ENCODE peak calls at places on chromosomes 16 and 17, in four cellular contexts. One of them, this sample, is unnamed.

GRCh38 chr17:79984045-79984840 is 51.4 kb downstream of the TBC1D16 start:
- DNase-seq in K562: no peak
- DNase-seq in H1: no peak
- DNase-seq in GM12878: no peak
- DNase-seq in this sample: no peak

GRCh38 chr16:35431829-35432663 is 1972.6 kb downstream of the TP53TG3F start:
- DNase-seq in K562: peak
- DNase-seq in H1: peak
- DNase-seq in GM12878: no peak
- DNase-seq in this sample: peak

GRCh38 chr17:20890338-20890737 is 152.5 kb downstream of the USP22 start:
- DNase-seq in K562: no peak
- DNase-seq in H1: no peak
- DNase-seq in GM12878: no peak
- DNase-seq in this sample: no peak

GRCh38 chr16:82924075-82924854 is 297.5 kb downstream of the CDH13 start:
- DNase-seq in K562: no peak
- DNase-seq in H1: no peak
- DNase-seq in GM12878: no peak
- DNase-seq in this sample: no peak

GRCh38 chr17:28811594-28812135 is 30.9 kb downstream of the FAM222B start:
- DNase-seq in K562: peak
- DNase-seq in H1: no peak
- DNase-seq in GM12878: no peak
- DNase-seq in this sample: peak

GRCh38 chr16:68374961-68375660 is 64.3 kb downstream of the PRMT7 start:
- DNase-seq in K562: no peak
- DNase-seq in H1: no peak
- DNase-seq in GM12878: no peak
- DNase-seq in this sample: no peak

GRCh38 chr16:73563709-73564108 is 515.8 kb upstream of the ZFHX3 start:
- DNase-seq in K562: no peak
- DNase-seq in H1: no peak
- DNase-seq in GM12878: no peak
- DNase-seq in this sample: no peak

GRCh38 chr17:1227917-1228751 is 42.1 kb upstream of the BHLHA9 start:
- DNase-seq in K562: no peak
- DNase-seq in H1: peak
- DNase-seq in GM12878: peak
- DNase-seq in this sample: no peak

GRCh38 chr16:80197790-80198201 is 343.0 kb upstream of the DYNLRB2 start:
- DNase-seq in K562: no peak
- DNase-seq in H1: no peak
- DNase-seq in GM12878: no peak
- DNase-seq in this sample: no peak

GRCh38 chr16:19287241-19287640 is 1.7 kb downstream of the CLEC19A start:
- DNase-seq in K562: no peak
- DNase-seq in H1: no peak
- DNase-seq in GM12878: no peak
- DNase-seq in this sample: no peak

GRCh38 chr17:73192219-73192893 is 499 bp upstream of the COG1 start:
- DNase-seq in K562: peak
- DNase-seq in H1: peak
- DNase-seq in GM12878: no peak
- DNase-seq in this sample: peak

GRCh38 chr17:44829558-44830358 is at the start of gene GJC1:
- DNase-seq in K562: peak
- DNase-seq in H1: peak
- DNase-seq in GM12878: no peak
- DNase-seq in this sample: peak

GRCh38 chr17:79829004-79829403 is 10.2 kb downstream of the CBX4 start:
- DNase-seq in K562: peak
- DNase-seq in H1: no peak
- DNase-seq in GM12878: no peak
- DNase-seq in this sample: no peak

GRCh38 chr16:52569701-52570100 is 22.8 kb upstream of the TOX3 start:
- DNase-seq in K562: no peak
- DNase-seq in H1: no peak
- DNase-seq in GM12878: no peak
- DNase-seq in this sample: no peak

GRCh38 chr17:39122982-39123381 is 28.5 kb downstream of the PLXDC1 start:
- DNase-seq in K562: no peak
- DNase-seq in H1: no peak
- DNase-seq in GM12878: no peak
- DNase-seq in this sample: no peak

GRCh38 chr17:29256116-29256515 is 9.5 kb downstream of the CRYBA1 start:
- DNase-seq in K562: no peak
- DNase-seq in H1: no peak
- DNase-seq in GM12878: no peak
- DNase-seq in this sample: no peak

GRCh38 chr17:30805944-30806456 is 18.5 kb downstream of the CRLF3 start:
- DNase-seq in K562: no peak
- DNase-seq in H1: no peak
- DNase-seq in GM12878: no peak
- DNase-seq in this sample: no peak

GRCh38 chr17:79053251-79053925 is 21.2 kb upstream of the ENGASE start:
- DNase-seq in K562: no peak
- DNase-seq in H1: no peak
- DNase-seq in GM12878: no peak
- DNase-seq in this sample: no peak

GRCh38 chr17:77438241-77439204 is 297.8 kb downstream of the SEC14L1 start:
- DNase-seq in K562: no peak
- DNase-seq in H1: no peak
- DNase-seq in GM12878: no peak
- DNase-seq in this sample: no peak

GRCh38 chr17:39757931-39758873 is 20.5 kb downstream of the GRB7 start:
- DNase-seq in K562: no peak
- DNase-seq in H1: no peak
- DNase-seq in GM12878: peak
- DNase-seq in this sample: no peak

GRCh38 chr17:29140631-29141483 is 39.3 kb downstream of the MYO18A start:
- DNase-seq in K562: no peak
- DNase-seq in H1: no peak
- DNase-seq in GM12878: no peak
- DNase-seq in this sample: peak

GRCh38 chr17:82052638-82053059 is 951 bp downstream of the GPS1 start:
- DNase-seq in K562: no peak
- DNase-seq in H1: no peak
- DNase-seq in GM12878: no peak
- DNase-seq in this sample: no peak

GRCh38 chr17:82053130-82053529 is 1.4 kb downstream of the GPS1 start:
- DNase-seq in K562: no peak
- DNase-seq in H1: no peak
- DNase-seq in GM12878: no peak
- DNase-seq in this sample: no peak

GRCh38 chr17:82053556-82054263 is 2.0 kb downstream of the GPS1 start:
- DNase-seq in K562: no peak
- DNase-seq in H1: no peak
- DNase-seq in GM12878: no peak
- DNase-seq in this sample: no peak

GRCh38 chr17:82050761-82051641 is 610 bp downstream of the RFNG start:
- DNase-seq in K562: peak
- DNase-seq in H1: no peak
- DNase-seq in GM12878: no peak
- DNase-seq in this sample: peak

GRCh38 chr17:82051776-82052637 is at the start of the genes GPS1 and RFNG:
- DNase-seq in K562: peak
- DNase-seq in H1: peak
- DNase-seq in GM12878: no peak
- DNase-seq in this sample: peak
- TF ChIP-seq NRF1 in K562: no peak
- TF ChIP-seq NRF1 in H1: no peak
- TF ChIP-seq NRF1 in GM12878: no peak
- TF ChIP-seq NRF1 in this sample: no peak

GRCh38 chr17:81018044-81018802 is 16.7 kb upstream of the BAIAP2 start:
- DNase-seq in K562: peak
- DNase-seq in H1: no peak
- DNase-seq in GM12878: peak
- DNase-seq in this sample: no peak

GRCh38 chr17:81016575-81016974 is 18.4 kb upstream of the BAIAP2 start:
- DNase-seq in K562: no peak
- DNase-seq in H1: no peak
- DNase-seq in GM12878: no peak
- DNase-seq in this sample: no peak

GRCh38 chr17:81013642-81014041 is 21.3 kb upstream of the BAIAP2 start:
- DNase-seq in K562: no peak
- DNase-seq in H1: no peak
- DNase-seq in GM12878: no peak
- DNase-seq in this sample: no peak

GRCh38 chr17:81012574-81013447 is 21.2 kb downstream of the CHMP6 start:
- DNase-seq in K562: no peak
- DNase-seq in H1: no peak
- DNase-seq in GM12878: no peak
- DNase-seq in this sample: no peak

DNA sequence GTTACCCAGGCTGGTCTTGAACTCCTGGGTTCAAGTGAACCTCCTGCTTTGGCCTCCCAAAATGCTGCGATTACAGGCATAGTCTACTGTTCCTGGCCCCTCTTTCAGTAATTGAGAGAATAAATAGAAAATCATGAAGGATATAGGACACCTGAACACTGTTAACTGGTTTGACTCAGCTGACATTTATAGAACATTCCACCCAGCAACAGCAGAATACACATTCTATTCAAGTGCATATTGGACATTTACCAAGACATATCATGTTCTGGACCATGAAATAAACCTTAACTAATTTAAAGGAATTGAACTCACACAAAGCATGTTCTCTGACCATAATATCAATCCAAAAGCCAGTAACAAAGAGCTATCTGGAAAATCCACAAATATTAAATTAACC is 19.8 kb upstream of the BAIAP2 start:
- DNase-seq in K562: no peak
- DNase-seq in H1: no peak
- DNase-seq in GM12878: no peak
- DNase-seq in this sample: no peak
- TF ChIP-seq NRF1 in K562: no peak
- TF ChIP-seq NRF1 in H1: no peak
- TF ChIP-seq NRF1 in GM12878: no peak
- TF ChIP-seq NRF1 in this sample: no peak

GRCh38 chr17:48610282-48611211 is at the start of gene HOXB7:
- DNase-seq in K562: peak
- DNase-seq in H1: no peak
- DNase-seq in GM12878: no peak
- DNase-seq in this sample: peak

GRCh38 chr17:48612854-48613691 is 2.0 kb downstream of the HOXB8 start:
- DNase-seq in K562: no peak
- DNase-seq in H1: no peak
- DNase-seq in GM12878: no peak
- DNase-seq in this sample: peak

GRCh38 chr17:48611213-48611612 is 396 bp upstream of the HOXB7 start:
- DNase-seq in K562: no peak
- DNase-seq in H1: no peak
- DNase-seq in GM12878: no peak
- DNase-seq in this sample: no peak

GRCh38 chr17:48612456-48612853 is 1.6 kb upstream of the HOXB7 start:
- DNase-seq in K562: no peak
- DNase-seq in H1: no peak
- DNase-seq in GM12878: no peak
- DNase-seq in this sample: no peak

DNA sequence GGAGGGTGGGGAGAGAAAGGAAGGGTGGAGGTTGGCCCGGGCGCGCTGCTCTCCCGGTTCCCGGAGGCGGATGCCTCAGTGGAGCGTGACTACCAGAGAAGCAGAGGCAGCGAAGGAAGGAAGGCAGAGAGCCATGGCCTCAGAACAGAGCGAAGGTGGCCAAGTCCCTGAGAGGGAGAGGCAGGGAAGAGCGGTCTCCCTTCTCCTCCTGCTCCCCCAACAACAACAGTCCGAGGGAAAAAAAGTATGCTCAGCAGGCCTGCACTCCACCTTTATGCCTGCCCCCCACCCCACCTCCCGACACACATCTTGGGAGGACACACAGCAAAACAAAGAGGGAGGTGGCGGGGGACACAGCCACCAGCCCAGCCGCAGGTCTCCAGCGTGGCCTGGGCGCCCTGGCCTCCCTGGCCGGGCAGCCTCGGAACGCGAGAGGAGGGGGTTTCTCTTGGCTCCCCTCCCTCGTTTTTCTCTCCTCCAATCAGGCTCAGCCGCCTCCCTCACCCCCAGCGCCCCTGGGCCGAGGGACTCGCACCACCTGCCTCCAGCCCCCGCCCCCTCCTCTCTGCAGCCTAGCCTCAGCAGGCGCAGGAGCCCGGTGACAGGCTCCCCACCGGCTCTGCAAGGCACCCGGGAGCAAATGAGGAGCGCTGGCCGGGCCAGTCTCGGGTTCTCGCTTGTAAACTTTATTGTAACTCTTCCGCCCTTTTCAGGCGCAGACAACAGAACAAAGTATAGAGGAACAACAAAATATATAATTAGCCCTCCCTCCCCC is 1.1 kb upstream of the HOXB7 start:
- DNase-seq in K562: no peak
- DNase-seq in H1: no peak
- DNase-seq in GM12878: no peak
- DNase-seq in this sample: no peak
- TF ChIP-seq NRF1 in K562: no peak
- TF ChIP-seq NRF1 in H1: no peak
- TF ChIP-seq NRF1 in GM12878: no peak
- TF ChIP-seq NRF1 in this sample: no peak

GRCh38 chr16:30947533-30948086 is 1.3 kb upstream of the ORAI3 start:
- DNase-seq in K562: no peak
- DNase-seq in H1: no peak
- DNase-seq in GM12878: no peak
- DNase-seq in this sample: no peak

GRCh38 chr16:30950516-30951073 is 1.7 kb downstream of the ORAI3 start:
- DNase-seq in K562: no peak
- DNase-seq in H1: no peak
- DNase-seq in GM12878: no peak
- DNase-seq in this sample: no peak

GRCh38 chr16:30949655-30950515 is 1.0 kb downstream of the ORAI3 start:
- DNase-seq in K562: peak
- DNase-seq in H1: peak
- DNase-seq in GM12878: peak
- DNase-seq in this sample: peak

GRCh38 chr16:30948087-30948955 is 547 bp upstream of the ORAI3 start:
- DNase-seq in K562: peak
- DNase-seq in H1: peak
- DNase-seq in GM12878: no peak
- DNase-seq in this sample: peak

DNA sequence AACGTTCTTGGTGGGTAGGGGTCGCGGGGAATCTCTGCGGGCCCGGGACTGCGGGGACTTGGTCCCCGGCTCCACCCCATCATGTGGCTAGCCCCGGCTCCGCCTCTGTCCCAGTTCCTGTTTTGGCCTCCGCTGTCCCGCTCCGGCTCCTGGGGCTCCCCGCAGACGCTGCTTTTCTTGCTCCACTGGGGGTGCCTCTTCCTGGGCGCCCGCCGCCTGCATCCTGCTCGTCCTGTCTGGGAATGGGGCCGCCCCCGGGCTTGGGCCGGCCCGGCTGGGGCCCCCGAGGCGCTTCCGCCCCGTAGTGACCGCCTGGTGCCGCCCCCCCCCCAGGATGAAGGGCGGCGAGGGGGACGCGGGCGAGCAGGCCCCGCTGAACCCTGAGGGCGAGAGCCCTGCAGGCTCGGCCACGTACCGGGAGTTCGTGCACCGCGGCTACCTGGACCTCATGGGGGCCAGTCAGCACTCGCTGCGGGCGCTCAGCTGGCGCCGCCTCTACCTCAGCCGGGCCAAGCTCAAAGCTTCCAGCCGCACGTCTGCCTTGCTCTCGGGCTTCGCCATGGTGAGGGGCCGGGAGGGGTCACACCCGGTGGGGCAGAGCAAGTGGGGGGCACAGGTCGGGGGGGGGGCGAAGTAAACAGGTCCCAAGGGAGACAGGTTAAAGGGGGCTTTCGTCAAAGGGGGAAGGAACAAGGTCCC is at the start of gene ORAI3:
- DNase-seq in K562: peak
- DNase-seq in H1: peak
- DNase-seq in GM12878: no peak
- DNase-seq in this sample: peak
- TF ChIP-seq NRF1 in K562: no peak
- TF ChIP-seq NRF1 in H1: no peak
- TF ChIP-seq NRF1 in GM12878: no peak
- TF ChIP-seq NRF1 in this sample: no peak